ENCODE peak calls at places on chromosome 7, in six cellular contexts. One of them, this sample, is unnamed.

GRCh38 chr7:39259391-39260003 is 281.8 kb downstream of the POU6F2 start:
- DNase-seq in stimulated activated CD8-positive, alpha-beta memory T cell treated with anti-CD3 and anti-CD28 coated beads, Interleukin-7, amount 100 ng/mL, for 4 hours: no peak
- DNase-seq in HCEC 1CT: no peak
- DNase-seq in HFFc6: no peak
- DNase-seq in ecto neural progenitor cell: no peak
- DNase-seq in AG10803: no peak
- DNase-seq in this sample: no peak

GRCh38 chr7:120033114-120033513 is 239.9 kb upstream of the KCND2 start:
- DNase-seq in stimulated activated CD8-positive, alpha-beta memory T cell treated with anti-CD3 and anti-CD28 coated beads, Interleukin-7, amount 100 ng/mL, for 4 hours: no peak
- DNase-seq in HCEC 1CT: peak
- DNase-seq in HFFc6: peak
- DNase-seq in ecto neural progenitor cell: no peak
- DNase-seq in AG10803: no peak
- DNase-seq in this sample: no peak

GRCh38 chr7:17183630-17184328 is 114.7 kb upstream of the AHR start:
- DNase-seq in stimulated activated CD8-positive, alpha-beta memory T cell treated with anti-CD3 and anti-CD28 coated beads, Interleukin-7, amount 100 ng/mL, for 4 hours: no peak
- DNase-seq in HCEC 1CT: peak
- DNase-seq in HFFc6: peak
- DNase-seq in ecto neural progenitor cell: no peak
- DNase-seq in AG10803: peak
- DNase-seq in this sample: no peak

GRCh38 chr7:84647797-84648762 is 453.5 kb upstream of the SEMA3A start:
- DNase-seq in stimulated activated CD8-positive, alpha-beta memory T cell treated with anti-CD3 and anti-CD28 coated beads, Interleukin-7, amount 100 ng/mL, for 4 hours: no peak
- DNase-seq in HCEC 1CT: peak
- DNase-seq in HFFc6: peak
- DNase-seq in ecto neural progenitor cell: no peak
- DNase-seq in AG10803: peak
- DNase-seq in this sample: no peak

GRCh38 chr7:150799741-150800575 is at the start of gene TMEM176B:
- DNase-seq in stimulated activated CD8-positive, alpha-beta memory T cell treated with anti-CD3 and anti-CD28 coated beads, Interleukin-7, amount 100 ng/mL, for 4 hours: no peak
- DNase-seq in HCEC 1CT: no peak
- DNase-seq in HFFc6: no peak
- DNase-seq in ecto neural progenitor cell: no peak
- DNase-seq in AG10803: no peak
- DNase-seq in this sample: peak

GRCh38 chr7:117505238-117505637 is 25.4 kb downstream of the CFTR start:
- DNase-seq in stimulated activated CD8-positive, alpha-beta memory T cell treated with anti-CD3 and anti-CD28 coated beads, Interleukin-7, amount 100 ng/mL, for 4 hours: no peak
- DNase-seq in HCEC 1CT: no peak
- DNase-seq in HFFc6: no peak
- DNase-seq in ecto neural progenitor cell: no peak
- DNase-seq in AG10803: no peak
- DNase-seq in this sample: no peak

GRCh38 chr7:135327458-135327857 is 93.8 kb downstream of the STRA8 start:
- DNase-seq in stimulated activated CD8-positive, alpha-beta memory T cell treated with anti-CD3 and anti-CD28 coated beads, Interleukin-7, amount 100 ng/mL, for 4 hours: no peak
- DNase-seq in HCEC 1CT: no peak
- DNase-seq in HFFc6: no peak
- DNase-seq in ecto neural progenitor cell: no peak
- DNase-seq in AG10803: no peak
- DNase-seq in this sample: no peak

GRCh38 chr7:67453580-67453979 is 456.9 kb downstream of the TYW1 start:
- DNase-seq in stimulated activated CD8-positive, alpha-beta memory T cell treated with anti-CD3 and anti-CD28 coated beads, Interleukin-7, amount 100 ng/mL, for 4 hours: no peak
- DNase-seq in HCEC 1CT: no peak
- DNase-seq in HFFc6: no peak
- DNase-seq in ecto neural progenitor cell: no peak
- DNase-seq in AG10803: no peak
- DNase-seq in this sample: no peak

GRCh38 chr7:132377703-132378584 is 198.3 kb downstream of the PLXNA4 start:
- DNase-seq in stimulated activated CD8-positive, alpha-beta memory T cell treated with anti-CD3 and anti-CD28 coated beads, Interleukin-7, amount 100 ng/mL, for 4 hours: no peak
- DNase-seq in HCEC 1CT: no peak
- DNase-seq in HFFc6: no peak
- DNase-seq in ecto neural progenitor cell: no peak
- DNase-seq in AG10803: no peak
- DNase-seq in this sample: no peak

GRCh38 chr7:54394877-54395276 is 147.3 kb upstream of the VSTM2A start:
- DNase-seq in stimulated activated CD8-positive, alpha-beta memory T cell treated with anti-CD3 and anti-CD28 coated beads, Interleukin-7, amount 100 ng/mL, for 4 hours: no peak
- DNase-seq in HCEC 1CT: no peak
- DNase-seq in HFFc6: no peak
- DNase-seq in ecto neural progenitor cell: no peak
- DNase-seq in AG10803: no peak
- DNase-seq in this sample: no peak

GRCh38 chr7:3955751-3956696 is 655.0 kb downstream of the SDK1 start:
- DNase-seq in stimulated activated CD8-positive, alpha-beta memory T cell treated with anti-CD3 and anti-CD28 coated beads, Interleukin-7, amount 100 ng/mL, for 4 hours: no peak
- DNase-seq in HCEC 1CT: no peak
- DNase-seq in HFFc6: no peak
- DNase-seq in ecto neural progenitor cell: no peak
- DNase-seq in AG10803: no peak
- DNase-seq in this sample: no peak

GRCh38 chr7:90626011-90626410 is 29.9 kb downstream of the CDK14 start:
- DNase-seq in stimulated activated CD8-positive, alpha-beta memory T cell treated with anti-CD3 and anti-CD28 coated beads, Interleukin-7, amount 100 ng/mL, for 4 hours: no peak
- DNase-seq in HCEC 1CT: peak
- DNase-seq in HFFc6: peak
- DNase-seq in ecto neural progenitor cell: no peak
- DNase-seq in AG10803: peak
- DNase-seq in this sample: no peak

GRCh38 chr7:38321515-38321944 is 48.1 kb upstream of the TARP start:
- DNase-seq in stimulated activated CD8-positive, alpha-beta memory T cell treated with anti-CD3 and anti-CD28 coated beads, Interleukin-7, amount 100 ng/mL, for 4 hours: no peak
- DNase-seq in HCEC 1CT: peak
- DNase-seq in HFFc6: peak
- DNase-seq in ecto neural progenitor cell: no peak
- DNase-seq in AG10803: peak
- DNase-seq in this sample: no peak

GRCh38 chr7:37943905-37944736 is 23.7 kb downstream of the EPDR1 start:
- DNase-seq in stimulated activated CD8-positive, alpha-beta memory T cell treated with anti-CD3 and anti-CD28 coated beads, Interleukin-7, amount 100 ng/mL, for 4 hours: no peak
- DNase-seq in HCEC 1CT: no peak
- DNase-seq in HFFc6: no peak
- DNase-seq in ecto neural progenitor cell: no peak
- DNase-seq in AG10803: no peak
- DNase-seq in this sample: no peak

GRCh38 chr7:101094376-101094775 is 9.1 kb downstream of the TRIM56 start:
- DNase-seq in stimulated activated CD8-positive, alpha-beta memory T cell treated with anti-CD3 and anti-CD28 coated beads, Interleukin-7, amount 100 ng/mL, for 4 hours: no peak
- DNase-seq in HCEC 1CT: no peak
- DNase-seq in HFFc6: no peak
- DNase-seq in ecto neural progenitor cell: no peak
- DNase-seq in AG10803: no peak
- DNase-seq in this sample: no peak

This sample was measured in kidney.